ENCODE peak calls at places on chromosomes 11 and 22, in ten cellular contexts. M is NCI-H510A treated with DMSO at 0.1 percent for 48 hours, F is pancreas, I is non-pigmented ciliary epithelial cell, P is T-helper 2 cell, H is adipocyte, E is ELF-1, N is WERI-Rb-1, T is head of caudate nucleus, A is omental fat pad. Q is an unnamed sample.

GRCh38 chr11:8671651-8672062 is 10.8 kb downstream of the TRIM66 start:
- DNase-seq in N (no peak), I (peak), A (no peak), T (no peak), F (no peak), M (no peak), P (no peak), E (no peak), H (no peak), Q (no peak)

GRCh38 chr11:111206472-111206871 is 39.1 kb upstream of the POU2AF2 start:
- DNase-seq in M (no peak), F (no peak), A (no peak), T (no peak), E (no peak), N (no peak), P (no peak), I (peak), H (peak), Q (no peak)

GRCh38 chr11:7168741-7168990 is 79.9 kb downstream of the RBMXL2 start:
- DNase-seq in A (no peak), I (no peak), F (no peak), E (no peak), H (no peak), P (no peak), T (no peak), N (no peak), M (no peak), Q (no peak)

GRCh38 chr22:31346733-31347250 is 646 bp upstream of the PATZ1 start:
- DNase-seq in M (peak), P (no peak), I (no peak), N (peak), E (peak), T (peak), H (peak), A (no peak), F (peak), Q (peak)

GRCh38 chr22:47610281-47610680 is 847.8 kb downstream of the TBC1D22A start:
- DNase-seq in I (no peak), E (no peak), M (no peak), A (no peak), N (no peak), F (peak), T (no peak), P (no peak), H (no peak), Q (no peak)

GRCh38 chr22:38506118-38506962 is at the start of gene DDX17:
- DNase-seq in F (peak), P (peak), N (peak), A (peak), T (peak), M (peak), H (peak), E (peak), I (peak), Q (peak)

GRCh38 chr11:60971520-60971919 is at the start of gene CD6:
- DNase-seq in N (no peak), F (peak), H (no peak), I (no peak), T (no peak), M (no peak), E (no peak), P (peak), A (no peak), Q (no peak)

GRCh38 chr11:73269353-73270088 is 2.6 kb upstream of the P2RY6 start:
- DNase-seq in M (peak), H (no peak), A (no peak), P (no peak), I (no peak), N (no peak), F (no peak), E (peak), T (no peak), Q (no peak)

GRCh38 chr11:77071671-77072605 is 5.2 kb downstream of the CAPN5 start:
- DNase-seq in E (no peak), H (peak), I (no peak), N (no peak), A (peak), P (no peak), T (no peak), F (no peak), M (no peak), Q (no peak)

GRCh38 chr11:54558407-54558806 is 45.4 kb downstream of the OR4C46 start:
- DNase-seq in F (no peak), N (no peak), T (no peak), P (no peak), H (no peak), M (no peak), E (no peak), I (no peak), A (no peak), Q (no peak)

GRCh38 chr11:1546077-1546535 is 26.0 kb downstream of the DUSP8 start:
- DNase-seq in M (peak), N (no peak), H (no peak), F (no peak), I (no peak), A (no peak), P (no peak), E (peak), T (no peak), Q (no peak)

GRCh38 chr22:37545703-37546435 is 14.4 kb upstream of the CDC42EP1 start:
- DNase-seq in M (no peak), I (peak), P (no peak), N (no peak), T (no peak), F (peak), A (peak), E (peak), H (peak), Q (peak)

GRCh38 chr22:44410396-44411056 is 87.5 kb downstream of the RTL6 start:
- DNase-seq in F (peak), E (no peak), M (no peak), H (no peak), N (no peak), I (no peak), T (no peak), A (no peak), P (no peak), Q (no peak)

GRCh38 chr22:35008213-35008612 is 57.7 kb upstream of the ISX start:
- DNase-seq in T (no peak), M (no peak), E (no peak), A (no peak), F (no peak), N (no peak), H (no peak), I (no peak), P (no peak), Q (no peak)

GRCh38 chr11:36945384-36945783 is 347.3 kb upstream of the RAG2 start:
- DNase-seq in M (no peak), F (no peak), I (no peak), P (no peak), H (peak), A (no peak), T (no peak), E (no peak), N (no peak), Q (no peak)

GRCh38 chr22:25364736-25365241 is 145.3 kb downstream of the CRYBB2 start:
- DNase-seq in I (no peak), P (no peak), E (no peak), F (peak), A (no peak), H (no peak), M (no peak), T (no peak), N (no peak), Q (no peak)

GRCh38 chr22:20567993-20568417 is 60.6 kb downstream of the MED15 start:
- DNase-seq in I (no peak), A (no peak), T (no peak), N (peak), F (no peak), M (no peak), P (no peak), H (peak), E (no peak), Q (no peak)

GRCh38 chr11:58006940-58007339 is 16.7 kb upstream of the OR9Q1 start:
- DNase-seq in P (no peak), T (no peak), A (no peak), N (no peak), F (no peak), M (no peak), H (no peak), E (no peak), I (no peak), Q (no peak)

GRCh38 chr11:100930185-100930778 is 199.3 kb downstream of the PGR start:
- DNase-seq in E (no peak), T (no peak), H (peak), F (no peak), N (no peak), I (no peak), P (peak), M (peak), A (no peak), Q (peak)

GRCh38 chr11:132504501-132505041 is 1027.7 kb downstream of the OPCML start:
- DNase-seq in H (no peak), I (no peak), A (no peak), E (peak), N (no peak), F (no peak), T (no peak), P (peak), M (peak), Q (no peak)